ENCODE peak calls at places on chromosome 7, in six cellular contexts. S, R, X, E, I and N are unnamed samples.

GRCh38 chr7:108584211-108584610 is 14.5 kb downstream of the DNAJB9 start:
- DNase-seq in S (no peak), R (no peak), E (no peak), I (no peak), X (no peak), N (no peak)

GRCh38 chr7:134515569-134516468 is 11.5 kb upstream of the AKR1B10 start:
- DNase-seq in X (no peak), S (no peak), I (peak; percentile 95), R (no peak), E (peak; percentile 61), N (no peak)

GRCh38 chr7:66859794-66860645 is 61.0 kb upstream of the TMEM248 start:
- DNase-seq in X (peak; percentile 42), R (no peak), S (no peak), I (no peak), E (no peak), N (no peak)

GRCh38 chr7:39504963-39505362 is 61.2 kb upstream of the YAE1 start:
- DNase-seq in E (no peak), R (no peak), S (no peak), X (no peak), I (peak; percentile 76), N (no peak)

GRCh38 chr7:120927454-120928103 is 23.0 kb upstream of the ING3 start:
- DNase-seq in S (no peak), I (no peak), R (no peak), E (no peak), X (no peak), N (no peak)

GRCh38 chr7:129906700-129907099 is 46.1 kb downstream of the UBE2H start:
- DNase-seq in S (no peak), E (no peak), R (no peak), X (no peak), I (no peak), N (no peak)

GRCh38 chr7:140671966-140672365 is 779 bp upstream of the ADCK2 start:
- DNase-seq in I (no peak), S (no peak), R (no peak), X (no peak), E (no peak), N (peak; percentile 55)

GRCh38 chr7:97835296-97836138 is 36.7 kb downstream of the ASNS start:
- DNase-seq in X (peak; percentile 69), R (no peak), I (peak; percentile 78), S (peak; percentile 63), E (peak; percentile 29), N (no peak)

GRCh38 chr7:95545007-95545615 is 51.2 kb downstream of the PDK4 start:
- DNase-seq in S (no peak), E (peak; percentile 34), R (no peak), X (peak; percentile 36), I (peak; percentile 82), N (no peak)

GRCh38 chr7:47461161-47461560 is 120.8 kb downstream of the TNS3 start:
- DNase-seq in R (no peak), E (no peak), S (no peak), I (peak; percentile 52), X (peak; percentile 91), N (no peak)

GRCh38 chr7:158856883-158857668 is 718 bp downstream of the DYNC2I1 start:
- DNase-seq in R (no peak), X (no peak), E (no peak), S (no peak), I (no peak), N (no peak)

GRCh38 chr7:158861004-158861787 is 4.8 kb downstream of the DYNC2I1 start:
- DNase-seq in E (no peak), S (no peak), I (no peak), R (no peak), X (no peak), N (peak; percentile 15)

GRCh38 chr7:158861936-158862704 is 5.8 kb downstream of the DYNC2I1 start:
- DNase-seq in I (no peak), R (no peak), S (no peak), X (no peak), E (no peak), N (no peak)

GRCh38 chr7:158860394-158860793 is 4.0 kb downstream of the DYNC2I1 start:
- DNase-seq in I (no peak), S (no peak), R (no peak), X (no peak), E (no peak), N (no peak)

DNA sequence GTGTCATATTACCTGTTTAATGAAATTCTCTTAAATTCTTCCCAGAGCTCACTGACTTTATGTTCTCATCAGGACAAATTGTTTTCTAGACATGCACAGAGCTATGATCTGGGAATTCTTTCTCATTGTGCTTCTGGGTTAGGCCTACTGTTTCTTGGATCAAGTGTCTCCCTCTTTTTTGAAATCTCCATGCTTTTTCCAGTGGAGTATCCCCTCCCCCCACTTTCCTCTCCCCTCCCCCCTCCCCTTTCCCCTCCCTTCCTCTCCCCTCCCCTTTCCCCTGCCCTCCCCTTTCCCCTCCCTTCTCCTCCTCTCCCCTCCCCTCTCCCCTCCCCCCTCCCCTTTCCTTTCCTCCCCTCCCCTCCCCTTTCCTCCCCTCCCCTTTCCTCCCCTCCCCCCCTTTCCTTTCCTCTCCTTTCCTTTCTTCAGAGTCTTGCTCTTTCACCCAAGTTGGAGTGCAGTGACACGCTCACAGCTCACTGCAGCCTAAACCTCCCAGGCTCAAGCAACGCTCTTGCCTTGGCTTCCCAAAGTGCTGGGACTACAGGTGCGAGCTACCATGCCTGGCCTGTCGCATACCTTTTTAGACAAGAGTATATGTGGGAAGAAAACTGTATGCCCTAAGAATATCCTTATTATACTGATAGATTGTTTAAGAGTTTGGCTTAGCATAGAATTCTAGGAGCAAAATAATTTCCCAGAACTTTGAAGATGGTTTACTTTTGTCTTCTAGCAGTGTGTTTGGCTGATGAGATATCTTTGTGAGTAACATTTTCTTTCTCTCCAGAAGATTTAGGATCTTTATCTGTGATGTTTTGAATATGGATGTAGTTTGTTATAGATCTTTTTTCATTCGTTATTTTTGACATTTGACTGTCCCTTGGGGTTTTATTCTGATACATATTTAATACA is 2.5 kb downstream of the DYNC2I1 start:
- DNase-seq in I (no peak), E (no peak), R (no peak), S (no peak), X (no peak), N (no peak)
- H3K4me3 ChIP-seq in I (no peak overlapping the region), E (no peak overlapping the region), R (peak overlapping the region; percentile 49), S (no peak overlapping the region), X (no peak overlapping the region), N (no peak overlapping the region)

GRCh38 chr7:44626620-44627019 is 20.2 kb downstream of the OGDH start:
- DNase-seq in E (no peak), S (no peak), X (no peak), R (no peak), I (no peak), N (no peak)
- H3K4me3 ChIP-seq in E (no peak overlapping the region), S (no peak overlapping the region), X (no peak overlapping the region), R (no peak overlapping the region), I (no peak overlapping the region), N (no peak overlapping the region)

DNA sequence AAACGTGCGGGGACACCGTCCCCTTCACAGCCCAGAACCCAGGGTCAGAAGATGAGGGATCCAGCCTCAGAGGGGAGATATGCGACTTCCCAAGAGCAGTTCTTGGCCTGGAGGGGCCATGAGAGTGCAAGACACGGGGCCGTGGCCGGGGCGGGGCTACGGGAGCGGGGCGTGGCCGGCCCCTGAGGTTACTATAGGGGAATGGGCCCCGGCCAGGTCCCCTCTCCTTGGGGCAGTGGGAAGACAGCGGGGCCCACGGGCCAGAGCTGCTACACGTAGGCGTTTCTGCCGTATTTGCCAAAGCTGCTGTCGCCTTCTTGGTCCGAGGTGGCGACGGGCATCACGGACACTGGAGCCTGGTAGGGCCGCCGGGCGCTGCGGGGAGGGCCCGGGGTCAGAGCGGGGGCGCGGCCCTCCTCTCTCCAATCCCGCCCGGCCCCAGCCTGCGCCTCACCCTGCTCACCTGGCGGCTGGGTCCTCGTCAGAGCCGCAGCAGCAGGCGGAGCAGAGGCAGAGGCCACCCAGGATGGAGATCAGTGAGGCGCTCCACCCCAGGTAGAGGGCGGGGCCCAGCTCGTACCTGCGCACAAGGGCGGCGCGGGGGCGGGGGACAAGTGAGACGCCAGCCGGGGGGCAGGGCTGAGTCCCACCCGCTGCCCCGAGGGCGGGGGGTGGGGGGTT is 5.3 kb downstream of the CLDN15 start:
- DNase-seq in S (no peak), E (no peak), X (peak; percentile 29), I (peak; percentile 40), R (peak; percentile 39), N (no peak)
- H3K4me3 ChIP-seq in S (no peak overlapping the region), E (no peak overlapping the region), X (peak overlapping the region; percentile 19), I (no peak overlapping the region), R (peak overlapping the region; percentile 67), N (peak overlapping the region; percentile 50)

GRCh38 chr7:191105-192034 is 1.0 kb upstream of the FAM20C start:
- DNase-seq in S (no peak), E (peak; percentile 68), I (peak; percentile 95), X (peak; percentile 79), R (no peak), N (no peak)
- H3K4me3 ChIP-seq in S (peak overlapping the region; percentile 56), E (peak overlapping the region; percentile 65), I (peak overlapping the region; percentile 60), X (peak overlapping the region; percentile 96), R (peak overlapping the region; percentile 71), N (peak overlapping the region; percentile 82)

DNA sequence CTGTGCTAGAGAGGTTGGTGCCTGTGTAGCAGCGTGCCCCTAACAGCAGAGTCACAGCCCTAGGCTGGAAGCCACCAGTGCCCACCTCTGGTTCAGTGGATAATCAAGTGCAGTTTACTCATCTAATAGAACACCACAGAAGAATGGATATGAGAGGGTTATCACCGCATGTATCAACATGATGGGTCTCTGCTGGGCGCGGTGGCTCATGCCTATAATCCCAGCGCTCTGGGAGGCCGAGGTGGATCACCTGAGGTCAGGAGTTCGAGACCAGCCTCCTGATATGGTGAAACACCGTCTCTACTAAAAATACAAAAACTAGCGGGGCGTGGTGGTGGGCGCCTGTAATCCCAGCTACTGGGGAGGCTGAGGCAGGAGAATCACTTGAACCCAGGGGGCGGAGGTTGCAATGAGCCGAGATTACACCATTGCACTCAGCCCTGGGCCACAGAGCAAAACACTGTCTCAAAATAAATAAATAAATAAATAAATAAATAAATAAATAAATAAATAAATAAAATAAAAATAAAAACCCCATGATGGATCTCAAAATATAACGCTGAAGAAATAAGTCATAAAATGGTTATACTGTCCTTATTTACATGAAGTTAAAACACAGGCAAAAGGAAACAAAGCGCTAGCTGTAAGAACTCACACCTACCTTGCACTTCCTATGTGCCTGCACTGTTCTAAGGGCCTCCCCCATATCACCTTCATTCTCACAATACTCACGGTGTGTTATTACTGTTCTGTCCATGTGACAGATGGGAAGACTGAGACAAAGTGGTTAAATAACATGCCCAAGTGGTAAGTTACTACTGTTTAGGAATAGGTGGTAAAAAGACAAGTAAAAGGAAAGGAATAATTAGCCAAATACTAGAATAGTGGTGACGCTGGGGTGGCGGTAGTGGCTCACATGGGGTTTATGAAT is 70.9 kb downstream of the AMZ1 start:
- DNase-seq in R (no peak), X (no peak), S (no peak), I (no peak), E (no peak), N (no peak)
- H3K4me3 ChIP-seq in R (no peak overlapping the region), X (no peak overlapping the region), S (no peak overlapping the region), I (peak overlapping the region; percentile 43), E (no peak overlapping the region), N (no peak overlapping the region)

GRCh38 chr7:2112261-2113203 is 120.2 kb downstream of the MAD1L1 start:
- DNase-seq in X (no peak), I (no peak), S (no peak), E (no peak), R (no peak), N (no peak)
- H3K4me3 ChIP-seq in X (no peak overlapping the region), I (no peak overlapping the region), S (no peak overlapping the region), E (no peak overlapping the region), R (no peak overlapping the region), N (no peak overlapping the region)

DNA sequence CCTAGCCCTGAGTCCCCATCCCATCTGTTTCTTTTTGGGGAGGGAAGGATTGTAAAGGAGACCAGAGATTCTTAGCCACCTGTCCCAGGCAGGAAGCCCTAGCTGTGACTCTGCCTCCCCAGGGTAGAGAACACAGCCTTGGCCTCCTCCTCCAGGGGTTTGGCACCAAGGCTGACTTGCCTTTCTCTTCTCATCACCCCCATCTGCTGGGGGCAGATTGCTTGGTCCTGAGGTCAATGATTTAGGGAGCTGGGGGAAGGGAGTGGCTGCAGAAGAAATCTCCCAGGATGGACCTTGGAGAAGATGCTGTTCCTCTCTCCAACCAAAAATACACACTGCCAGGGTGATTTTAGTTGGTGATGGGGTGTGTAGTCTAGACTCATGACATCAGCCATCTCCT is 2.6 kb upstream of the MNX1 start:
- DNase-seq in E (no peak), I (no peak), R (no peak), X (no peak), S (no peak), N (peak; percentile 6)
- H3K4me3 ChIP-seq in E (no peak overlapping the region), I (no peak overlapping the region), R (no peak overlapping the region), X (no peak overlapping the region), S (no peak overlapping the region), N (no peak overlapping the region)